ENCODE peak calls at places on chromosomes 7 and 10, in six cellular contexts. One of them, this sample, is unnamed.
A peak's percentile ranks its signal among the peaks of the same experiment; 100 is the strongest.

GRCh38 chr7:156963472-156963871 is 14.0 kb downstream of the NOM1 start:
- DNase-seq in neural progenitor cell: no peak
- DNase-seq in neural crest cell: no peak
- DNase-seq in nephron progenitor cell: no peak
- DNase-seq in fibroblast of the aortic adventitia: no peak
- DNase-seq in foreskin fibroblast: no peak
- DNase-seq in this sample: no peak

GRCh38 chr7:146366938-146367337 is 250.3 kb downstream of the CNTNAP2 start:
- DNase-seq in foreskin fibroblast: no peak
- DNase-seq in fibroblast of the aortic adventitia: no peak
- DNase-seq in nephron progenitor cell: no peak
- DNase-seq in neural progenitor cell: no peak
- DNase-seq in neural crest cell: no peak
- DNase-seq in this sample: no peak

GRCh38 chr10:23604613-23605012 is 165.7 kb downstream of the OTUD1 start:
- DNase-seq in neural progenitor cell: no peak
- DNase-seq in foreskin fibroblast: no peak
- DNase-seq in nephron progenitor cell: no peak
- DNase-seq in neural crest cell: no peak
- DNase-seq in fibroblast of the aortic adventitia: no peak
- DNase-seq in this sample: no peak

GRCh38 chr10:65570143-65571010 is 1355.5 kb upstream of the LRRTM3 start:
- DNase-seq in nephron progenitor cell: peak; percentile 78
- DNase-seq in foreskin fibroblast: no peak
- DNase-seq in neural progenitor cell: peak; percentile 78
- DNase-seq in neural crest cell: peak; percentile 3
- DNase-seq in fibroblast of the aortic adventitia: peak; percentile 7
- DNase-seq in this sample: no peak

GRCh38 chr7:47256016-47256415 is 325.9 kb downstream of the TNS3 start:
- DNase-seq in neural crest cell: no peak
- DNase-seq in nephron progenitor cell: no peak
- DNase-seq in fibroblast of the aortic adventitia: no peak
- DNase-seq in foreskin fibroblast: no peak
- DNase-seq in neural progenitor cell: no peak
- DNase-seq in this sample: no peak

GRCh38 chr7:76393116-76394031 is 16.1 kb downstream of the SSC4D start:
- DNase-seq in foreskin fibroblast: peak; percentile 85
- DNase-seq in neural progenitor cell: peak; percentile 87
- DNase-seq in nephron progenitor cell: peak; percentile 95
- DNase-seq in fibroblast of the aortic adventitia: peak; percentile 83
- DNase-seq in neural crest cell: peak; percentile 88
- DNase-seq in this sample: peak; percentile 100

GRCh38 chr10:125602825-125603224 is 80.1 kb downstream of the TEX36 start:
- DNase-seq in nephron progenitor cell: no peak
- DNase-seq in fibroblast of the aortic adventitia: no peak
- DNase-seq in neural crest cell: no peak
- DNase-seq in neural progenitor cell: no peak
- DNase-seq in foreskin fibroblast: no peak
- DNase-seq in this sample: no peak

GRCh38 chr10:15461353-15462108 is 90.4 kb upstream of the FAM171A1 start:
- DNase-seq in fibroblast of the aortic adventitia: peak; percentile 67
- DNase-seq in neural crest cell: no peak
- DNase-seq in foreskin fibroblast: peak; percentile 88
- DNase-seq in neural progenitor cell: no peak
- DNase-seq in nephron progenitor cell: no peak
- DNase-seq in this sample: peak; percentile 22

GRCh38 chr10:79104264-79104954 is 35.6 kb downstream of the ZMIZ1 start:
- DNase-seq in neural crest cell: no peak
- DNase-seq in neural progenitor cell: no peak
- DNase-seq in foreskin fibroblast: no peak
- DNase-seq in fibroblast of the aortic adventitia: peak; percentile 83
- DNase-seq in nephron progenitor cell: no peak
- DNase-seq in this sample: no peak

GRCh38 chr7:26420600-26420999 is 128.9 kb downstream of the SNX10 start:
- DNase-seq in neural progenitor cell: peak; percentile 63
- DNase-seq in nephron progenitor cell: no peak
- DNase-seq in neural crest cell: no peak
- DNase-seq in fibroblast of the aortic adventitia: no peak
- DNase-seq in foreskin fibroblast: no peak
- DNase-seq in this sample: no peak

GRCh38 chr7:39688611-39689485 is 65.5 kb downstream of the RALA start:
- DNase-seq in neural crest cell: no peak
- DNase-seq in neural progenitor cell: no peak
- DNase-seq in nephron progenitor cell: no peak
- DNase-seq in foreskin fibroblast: peak; percentile 34
- DNase-seq in fibroblast of the aortic adventitia: peak; percentile 32
- DNase-seq in this sample: no peak

GRCh38 chr10:21145751-21146445 is 248.8 kb upstream of the NEBL start:
- DNase-seq in neural crest cell: peak; percentile 17
- DNase-seq in nephron progenitor cell: no peak
- DNase-seq in neural progenitor cell: peak; percentile 91
- DNase-seq in fibroblast of the aortic adventitia: no peak
- DNase-seq in foreskin fibroblast: no peak
- DNase-seq in this sample: no peak

GRCh38 chr10:93146336-93146735 is 72.6 kb downstream of the CYP26A1 start:
- DNase-seq in neural progenitor cell: no peak
- DNase-seq in fibroblast of the aortic adventitia: no peak
- DNase-seq in nephron progenitor cell: no peak
- DNase-seq in neural crest cell: no peak
- DNase-seq in foreskin fibroblast: no peak
- DNase-seq in this sample: no peak

GRCh38 chr10:68075550-68076004 is 494 bp upstream of the HERC4 start:
- DNase-seq in fibroblast of the aortic adventitia: no peak
- DNase-seq in neural crest cell: no peak
- DNase-seq in foreskin fibroblast: no peak
- DNase-seq in neural progenitor cell: no peak
- DNase-seq in nephron progenitor cell: no peak
- DNase-seq in this sample: peak; percentile 21

GRCh38 chr7:133576769-133577168 is 323.9 kb downstream of the EXOC4 start:
- DNase-seq in neural progenitor cell: no peak
- DNase-seq in foreskin fibroblast: no peak
- DNase-seq in fibroblast of the aortic adventitia: no peak
- DNase-seq in nephron progenitor cell: no peak
- DNase-seq in neural crest cell: no peak
- DNase-seq in this sample: no peak

GRCh38 chr7:137081694-137082093 is 213.2 kb downstream of the CHRM2 start:
- DNase-seq in nephron progenitor cell: no peak
- DNase-seq in neural progenitor cell: no peak
- DNase-seq in neural crest cell: no peak
- DNase-seq in fibroblast of the aortic adventitia: peak; percentile 100
- DNase-seq in foreskin fibroblast: peak; percentile 94
- DNase-seq in this sample: no peak

GRCh38 chr7:69677054-69677847 is 79.0 kb downstream of the AUTS2 start:
- DNase-seq in foreskin fibroblast: no peak
- DNase-seq in fibroblast of the aortic adventitia: no peak
- DNase-seq in neural progenitor cell: peak; percentile 25
- DNase-seq in nephron progenitor cell: no peak
- DNase-seq in neural crest cell: no peak
- DNase-seq in this sample: no peak

GRCh38 chr7:134186022-134186421 is 58.9 kb downstream of the LRGUK start:
- DNase-seq in foreskin fibroblast: peak; percentile 65
- DNase-seq in neural progenitor cell: no peak
- DNase-seq in fibroblast of the aortic adventitia: no peak
- DNase-seq in nephron progenitor cell: no peak
- DNase-seq in neural crest cell: no peak
- DNase-seq in this sample: no peak

DNA sequence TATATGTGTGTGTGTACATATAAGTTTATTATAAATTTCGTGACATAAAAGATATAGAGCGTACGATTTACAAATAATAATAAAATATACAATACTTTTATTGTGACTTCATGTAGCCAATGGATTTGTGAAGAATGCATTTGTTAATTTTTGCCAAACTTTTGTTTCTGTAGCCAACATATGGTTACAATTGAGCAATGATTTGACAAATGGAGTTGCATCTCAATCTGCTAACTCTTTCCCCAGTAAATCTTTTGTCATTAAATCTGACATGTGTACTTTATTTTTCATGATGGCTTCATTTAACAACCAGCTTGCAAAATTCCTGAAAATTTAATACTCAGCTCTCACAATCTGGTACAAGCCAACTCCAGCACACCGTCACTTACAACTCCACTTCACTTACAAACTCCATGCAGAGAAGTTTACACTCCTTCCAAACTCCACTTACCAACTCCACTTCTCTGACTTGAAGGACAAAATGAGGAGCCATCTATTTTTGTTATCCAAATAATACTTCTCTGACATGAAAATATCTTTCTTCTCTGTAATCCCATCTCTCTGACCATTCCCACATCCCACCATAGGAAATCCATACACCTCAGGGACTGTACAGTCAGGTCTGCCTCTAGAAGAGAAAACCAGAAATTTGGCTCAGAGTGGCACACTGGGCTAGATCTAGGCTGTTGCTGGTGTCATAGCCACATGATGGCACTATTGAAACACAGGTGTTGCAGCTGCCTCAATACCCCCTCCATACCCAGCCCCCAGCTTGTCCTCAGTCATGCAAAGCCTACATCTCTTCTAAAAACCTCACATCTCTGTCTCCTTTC is 26.6 kb upstream of the HIBADH start:
- DNase-seq in nephron progenitor cell: no peak
- DNase-seq in fibroblast of the aortic adventitia: peak; percentile 72
- DNase-seq in neural progenitor cell: peak; percentile 65
- DNase-seq in neural crest cell: no peak
- DNase-seq in foreskin fibroblast: no peak
- DNase-seq in this sample: peak; percentile 25
- TF ChIP-seq CTCF in nephron progenitor cell: no peak
- TF ChIP-seq CTCF in fibroblast of the aortic adventitia: peak; percentile 52
- TF ChIP-seq CTCF in neural progenitor cell: peak; percentile 62
- TF ChIP-seq CTCF in neural crest cell: no peak
- TF ChIP-seq CTCF in foreskin fibroblast: peak; percentile 22
- TF ChIP-seq CTCF in this sample: peak; percentile 44

DNA sequence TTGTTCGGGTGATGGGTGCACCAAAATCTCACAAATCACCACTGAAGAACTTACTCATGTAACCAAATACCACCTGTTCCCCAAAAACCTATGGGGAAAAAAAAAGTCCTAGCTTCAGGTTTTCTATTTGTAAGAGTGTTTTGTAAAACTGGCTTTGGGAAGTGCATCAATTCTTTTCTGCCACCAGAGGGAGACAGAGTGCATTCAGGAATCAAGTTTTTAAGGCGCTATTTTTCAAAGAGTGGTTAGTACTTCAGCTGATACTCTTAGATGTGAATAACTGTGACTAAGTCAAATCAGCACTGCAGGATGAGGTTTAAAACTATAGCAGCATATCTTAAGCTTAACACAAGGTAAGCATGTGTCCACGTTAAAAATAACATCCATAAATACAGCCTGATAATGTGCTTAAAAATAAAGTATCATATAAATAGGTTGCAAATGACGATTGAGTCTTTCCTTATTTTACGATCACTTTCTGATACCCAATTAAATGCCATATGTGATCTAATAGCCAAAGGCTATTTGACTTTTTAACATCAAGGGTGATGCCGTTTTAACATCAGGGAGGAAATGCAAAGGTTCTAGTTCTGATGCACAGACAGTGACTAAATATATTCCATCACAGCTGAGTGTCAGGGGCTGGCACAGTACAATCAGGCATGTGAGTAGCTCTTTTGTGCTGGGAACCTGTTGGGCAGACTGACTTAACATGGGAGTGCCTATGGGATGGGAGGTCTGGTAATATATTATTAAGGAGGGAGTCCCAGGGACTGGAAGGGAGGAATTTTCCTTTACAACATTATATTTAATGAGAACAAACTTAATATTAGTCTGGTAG is 10.6 kb upstream of the LYZL2 start:
- DNase-seq in nephron progenitor cell: peak; percentile 12
- DNase-seq in neural crest cell: no peak
- DNase-seq in fibroblast of the aortic adventitia: peak; percentile 86
- DNase-seq in foreskin fibroblast: peak; percentile 42
- DNase-seq in neural progenitor cell: peak; percentile 58
- DNase-seq in this sample: peak; percentile 58
- TF ChIP-seq CTCF in nephron progenitor cell: peak; percentile 87
- TF ChIP-seq CTCF in neural crest cell: peak; percentile 89
- TF ChIP-seq CTCF in fibroblast of the aortic adventitia: peak; percentile 93
- TF ChIP-seq CTCF in foreskin fibroblast: peak; percentile 85
- TF ChIP-seq CTCF in neural progenitor cell: peak; percentile 90
- TF ChIP-seq CTCF in this sample: peak; percentile 72

GRCh38 chr7:97844036-97844435 is 28.2 kb downstream of the ASNS start:
- DNase-seq in neural crest cell: no peak
- DNase-seq in foreskin fibroblast: no peak
- DNase-seq in fibroblast of the aortic adventitia: no peak
- DNase-seq in neural progenitor cell: no peak
- DNase-seq in nephron progenitor cell: no peak
- DNase-seq in this sample: no peak
- TF ChIP-seq CTCF in neural crest cell: no peak
- TF ChIP-seq CTCF in foreskin fibroblast: peak; percentile 8
- TF ChIP-seq CTCF in fibroblast of the aortic adventitia: no peak
- TF ChIP-seq CTCF in neural progenitor cell: peak; percentile 6
- TF ChIP-seq CTCF in nephron progenitor cell: no peak
- TF ChIP-seq CTCF in this sample: no peak

GRCh38 chr7:51007708-51008505 is 225.2 kb upstream of the GRB10 start:
- DNase-seq in fibroblast of the aortic adventitia: no peak
- DNase-seq in nephron progenitor cell: no peak
- DNase-seq in neural crest cell: no peak
- DNase-seq in neural progenitor cell: no peak
- DNase-seq in foreskin fibroblast: no peak
- DNase-seq in this sample: no peak

GRCh38 chr7:51005074-51005473 is 222.4 kb upstream of the GRB10 start:
- DNase-seq in nephron progenitor cell: no peak
- DNase-seq in neural crest cell: no peak
- DNase-seq in neural progenitor cell: no peak
- DNase-seq in foreskin fibroblast: no peak
- DNase-seq in fibroblast of the aortic adventitia: no peak
- DNase-seq in this sample: no peak

GRCh38 chr7:51010534-51010933 is 227.8 kb upstream of the GRB10 start:
- DNase-seq in foreskin fibroblast: no peak
- DNase-seq in neural crest cell: no peak
- DNase-seq in neural progenitor cell: no peak
- DNase-seq in fibroblast of the aortic adventitia: no peak
- DNase-seq in nephron progenitor cell: no peak
- DNase-seq in this sample: no peak

GRCh38 chr7:51009716-51010496 is 227.2 kb upstream of the GRB10 start:
- DNase-seq in neural crest cell: no peak
- DNase-seq in neural progenitor cell: no peak
- DNase-seq in foreskin fibroblast: peak; percentile 35
- DNase-seq in fibroblast of the aortic adventitia: peak; percentile 43
- DNase-seq in nephron progenitor cell: no peak
- DNase-seq in this sample: no peak

DNA sequence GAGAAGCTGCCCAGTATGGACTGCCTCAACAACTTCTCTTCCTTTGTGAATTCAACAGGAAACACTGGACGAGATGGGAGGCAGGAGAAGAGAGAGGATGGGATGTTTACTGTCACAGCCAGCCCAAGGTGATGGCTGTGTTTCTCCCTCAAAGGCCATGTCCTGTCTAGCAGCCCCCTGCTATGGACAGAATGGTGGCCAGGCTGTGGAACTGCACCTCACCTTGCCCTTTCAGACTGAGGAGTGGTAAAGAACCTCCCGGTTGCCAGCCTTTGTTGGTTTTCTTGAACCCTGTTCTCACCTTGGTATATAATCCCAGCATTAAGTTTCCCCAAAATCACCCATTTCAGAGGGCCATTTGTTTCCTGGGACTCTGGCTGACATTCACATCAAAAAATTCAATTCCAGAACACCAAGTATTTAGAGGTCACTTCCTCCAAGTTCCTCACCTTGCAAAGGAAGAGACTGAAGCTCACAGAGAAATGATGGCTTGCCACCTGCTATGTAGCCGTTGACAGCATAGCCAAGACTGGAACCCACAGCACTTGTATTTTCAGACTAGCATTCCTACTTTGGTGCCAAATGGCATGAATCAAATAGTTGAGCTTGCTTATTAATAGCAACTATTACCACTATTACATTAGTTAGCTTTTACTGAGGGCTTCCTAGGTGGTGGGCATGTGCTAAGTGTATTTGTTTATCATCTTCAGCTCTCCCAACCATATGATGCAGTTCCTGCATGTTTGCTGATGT is 224.0 kb upstream of the GRB10 start:
- DNase-seq in fibroblast of the aortic adventitia: no peak
- DNase-seq in neural crest cell: no peak
- DNase-seq in foreskin fibroblast: no peak
- DNase-seq in neural progenitor cell: no peak
- DNase-seq in nephron progenitor cell: no peak
- DNase-seq in this sample: no peak
- TF ChIP-seq CTCF in fibroblast of the aortic adventitia: no peak
- TF ChIP-seq CTCF in neural crest cell: no peak
- TF ChIP-seq CTCF in foreskin fibroblast: no peak
- TF ChIP-seq CTCF in neural progenitor cell: no peak
- TF ChIP-seq CTCF in nephron progenitor cell: no peak
- TF ChIP-seq CTCF in this sample: no peak

This sample was measured in GM20000.